ENCODE peak calls at places on chromosomes 12 and 14, in seven cellular contexts. M is mammary epithelial cell, E is neural progenitor cell, W is left ventricle myocardium inferior, K is esophagus muscularis mucosa, G is cardiac muscle cell, R is adrenal gland. F is an unnamed sample.

GRCh38 chr12:22234561-22234960 is 99.9 kb downstream of the ST8SIA1 start:
- DNase-seq in M (no peak), E (no peak), W (no peak), K (no peak), G (no peak), R (no peak), F (no peak)

GRCh38 chr12:6765048-6765633 is 1.0 kb upstream of the PTMS start:
- DNase-seq in M (peak; percentile 24), E (peak; percentile 41), W (no peak), K (no peak), G (no peak), R (no peak), F (no peak)

GRCh38 chr14:53412819-53413664 is 259.9 kb upstream of the DDHD1 start:
- DNase-seq in M (peak; percentile 73), E (peak; percentile 49), W (no peak), K (no peak), G (peak; percentile 24), R (no peak), F (no peak)

GRCh38 chr12:13175499-13175898 is 21.0 kb upstream of the EMP1 start:
- DNase-seq in M (peak; percentile 82), E (no peak), W (no peak), K (peak; percentile 17), G (no peak), R (no peak), F (no peak)

GRCh38 chr12:104520242-104520900 is 63.6 kb downstream of the CHST11 start:
- DNase-seq in M (no peak), E (no peak), W (no peak), K (no peak), G (peak; percentile 77), R (no peak), F (no peak)

GRCh38 chr14:100761481-100761880 is 34.8 kb downstream of the DLK1 start:
- DNase-seq in M (peak; percentile 73), E (no peak), W (no peak), K (no peak), G (no peak), R (no peak), F (no peak)

GRCh38 chr12:53777412-53777811 is 25.6 kb upstream of the CISTR start:
- DNase-seq in M (no peak), E (no peak), W (no peak), K (no peak), G (no peak), R (no peak), F (no peak)

GRCh38 chr14:75450381-75451276 is 22.8 kb downstream of the JDP2 start:
- DNase-seq in M (peak; percentile 74), E (no peak), W (peak; percentile 54), K (no peak), G (no peak), R (peak; percentile 71), F (no peak)

GRCh38 chr12:107845226-107845979 is 70.9 kb downstream of the ASCL4 start:
- DNase-seq in M (no peak), E (peak; percentile 23), W (no peak), K (no peak), G (no peak), R (no peak), F (no peak)

GRCh38 chr12:88472775-88473174 is 107.5 kb downstream of the KITLG start:
- DNase-seq in M (peak; percentile 68), E (no peak), W (no peak), K (no peak), G (no peak), R (no peak), F (no peak)

GRCh38 chr12:50050119-50050385 is 7.3 kb upstream of the ASIC1 start:
- DNase-seq in M (no peak), E (no peak), W (no peak), K (no peak), G (no peak), R (no peak), F (no peak)

GRCh38 chr12:89962648-89963047 is 254.0 kb upstream of the ATP2B1 start:
- DNase-seq in M (no peak), E (no peak), W (no peak), K (no peak), G (no peak), R (no peak), F (no peak)

GRCh38 chr12:67155863-67156262 is 113.3 kb upstream of the CAND1 start:
- DNase-seq in M (peak; percentile 77), E (no peak), W (no peak), K (no peak), G (no peak), R (peak; percentile 26), F (no peak)

GRCh38 chr14:55446127-55446736 is 5.8 kb upstream of the TBPL2 start:
- DNase-seq in M (peak; percentile 67), E (peak; percentile 91), W (no peak), K (no peak), G (peak; percentile 93), R (peak; percentile 88), F (no peak)

GRCh38 chr12:74538491-74539258 is 1.0 kb downstream of the ATXN7L3B start:
- DNase-seq in M (peak; percentile 21), E (no peak), W (no peak), K (no peak), G (peak; percentile 5), R (no peak), F (no peak)

GRCh38 chr12:71685312-71685906 is 473 bp upstream of the TMEM19 start:
- DNase-seq in M (no peak), E (no peak), W (no peak), K (no peak), G (no peak), R (no peak), F (no peak)

GRCh38 chr12:113462117-113462774 is 9.4 kb downstream of the LHX5 start:
- DNase-seq in M (peak; percentile 57), E (peak; percentile 90), W (peak; percentile 82), K (peak; percentile 94), G (peak; percentile 89), R (peak; percentile 88), F (no peak)

GRCh38 chr14:54188036-54188666 is 208.7 kb upstream of the CDKN3 start:
- DNase-seq in M (no peak), E (peak; percentile 8), W (no peak), K (no peak), G (no peak), R (no peak), F (no peak)

GRCh38 chr12:10385181-10385613 is 4.6 kb downstream of the KLRK1 start:
- DNase-seq in M (peak; percentile 73), E (no peak), W (no peak), K (no peak), G (no peak), R (no peak), F (no peak)

GRCh38 chr14:24339284-24340151 is at the start of gene RIPK3:
- DNase-seq in M (no peak), E (peak; percentile 60), W (peak; percentile 47), K (no peak), G (no peak), R (no peak), F (no peak)

GRCh38 chr14:66662374-66662773 is 154.4 kb downstream of the GPHN start:
- DNase-seq in M (peak; percentile 37), E (peak; percentile 38), W (no peak), K (no peak), G (no peak), R (no peak), F (no peak)

GRCh38 chr12:52342781-52343490 is 21.7 kb upstream of the KRT83 start:
- DNase-seq in M (no peak), E (no peak), W (no peak), K (no peak), G (no peak), R (no peak), F (no peak)

GRCh38 chr12:85441740-85442139 is 161.7 kb downstream of the ALX1 start:
- DNase-seq in M (no peak), E (peak; percentile 4), W (no peak), K (no peak), G (no peak), R (no peak), F (no peak)
- TF ChIP-seq CTCF in M (no peak), E (peak; percentile 49), W (no peak), K (no peak), G (peak; percentile 42), R (no peak), F (peak; percentile 62)

GRCh38 chr12:44531349-44531905 is 344.7 kb downstream of the NELL2 start:
- DNase-seq in M (no peak), E (no peak), W (no peak), K (no peak), G (no peak), R (no peak), F (no peak)

GRCh38 chr12:44525806-44526654 is 350.1 kb downstream of the NELL2 start:
- DNase-seq in M (no peak), E (no peak), W (no peak), K (no peak), G (peak; percentile 68), R (no peak), F (no peak)

GRCh38 chr12:44523828-44524227 is 352.3 kb downstream of the NELL2 start:
- DNase-seq in M (no peak), E (no peak), W (no peak), K (no peak), G (no peak), R (no peak), F (no peak)

GRCh38 chr12:44521702-44522101 is 354.4 kb downstream of the NELL2 start:
- DNase-seq in M (no peak), E (no peak), W (no peak), K (no peak), G (no peak), R (no peak), F (no peak)

GRCh38 chr12:44526655-44527199 is 349.4 kb downstream of the NELL2 start:
- DNase-seq in M (no peak), E (no peak), W (no peak), K (no peak), G (no peak), R (no peak), F (no peak)
- TF ChIP-seq CTCF in M (no peak), E (peak; percentile 19), W (no peak), K (no peak), G (no peak), R (no peak), F (no peak)

GRCh38 chr14:94316692-94317091 is 6.4 kb downstream of the SERPINA6 start:
- DNase-seq in M (no peak), E (no peak), W (no peak), K (no peak), G (peak; percentile 8), R (no peak), F (no peak)
- TF ChIP-seq CTCF in M (no peak), E (no peak), W (no peak), K (no peak), G (no peak), R (no peak), F (no peak)

DNA sequence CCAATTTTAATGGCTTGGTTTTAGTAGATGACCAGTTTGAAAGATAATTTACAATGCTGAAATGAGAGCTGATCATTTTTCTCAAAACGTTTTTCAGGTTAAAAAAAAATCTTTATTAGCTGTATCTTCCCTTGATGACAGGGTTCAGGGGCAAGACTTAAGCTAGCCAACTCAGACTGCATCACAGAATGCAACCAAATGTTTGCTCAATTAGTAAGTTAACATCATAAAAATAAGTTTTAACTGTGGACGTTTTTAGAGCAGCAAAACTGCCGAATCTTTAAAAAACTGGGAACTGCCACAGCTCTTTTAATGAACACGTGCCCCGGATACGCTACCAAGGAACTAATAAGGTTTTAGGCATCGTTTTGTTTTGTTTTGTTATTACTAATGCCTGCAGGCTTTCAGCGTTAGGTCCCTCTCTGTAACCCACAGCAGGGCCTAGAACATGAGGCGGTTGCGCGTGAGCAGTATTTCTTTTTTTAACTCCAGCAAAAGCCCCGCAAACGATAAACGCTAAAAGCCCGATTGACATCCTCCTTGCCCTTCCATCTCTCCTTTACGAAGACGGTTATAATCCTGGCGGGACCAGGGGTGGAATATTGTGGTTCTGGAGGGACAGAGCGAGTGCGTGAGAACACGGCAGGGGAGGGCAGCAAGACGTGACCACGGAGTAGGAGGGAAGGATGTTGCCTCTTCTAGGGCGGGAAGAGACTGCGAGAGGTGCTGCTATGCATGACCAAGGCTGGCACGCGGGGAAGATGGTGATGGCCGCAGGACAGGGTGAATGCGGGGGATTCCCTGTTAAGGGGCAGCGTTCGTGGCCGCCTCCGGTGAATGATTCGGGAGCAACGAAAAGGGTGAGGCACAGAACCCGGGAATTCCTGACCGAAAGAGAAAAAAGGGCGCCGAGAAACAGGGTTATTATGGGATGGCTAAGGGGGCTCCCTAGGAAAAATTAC is 652 bp downstream of the SUPT16H start:
- DNase-seq in M (peak; percentile 55), E (peak; percentile 59), W (no peak), K (no peak), G (peak; percentile 47), R (peak; percentile 60), F (no peak)
- TF ChIP-seq CTCF in M (no peak), E (no peak), W (no peak), K (no peak), G (no peak), R (no peak), F (no peak)